ENCODE peak calls at places on chromosome 1, in seven cellular contexts. H is KBM-7, K is heart right ventricle, S is GM19239, M is Calu3, R is NCI-H1105, P is posterior cingulate gyrus. A is an unnamed sample.
A peak's percentile ranks its signal among the peaks of the same experiment; 100 is the strongest.

GRCh38 chr1:197327776-197328364 is 59.8 kb downstream of the CRB1 start:
- DNase-seq in H (peak; percentile 38), K (no peak), S (no peak), M (no peak), R (no peak), P (no peak), A (no peak)

GRCh38 chr1:19793360-19794046 is 6.2 kb downstream of the TMCO4 start:
- DNase-seq in H (no peak), K (no peak), S (no peak), M (no peak), R (no peak), P (no peak), A (no peak)

GRCh38 chr1:117976381-117976780 is 46.8 kb downstream of the WDR3 start:
- DNase-seq in H (no peak), K (no peak), S (no peak), M (no peak), R (no peak), P (no peak), A (no peak)

GRCh38 chr1:234874291-234875288 is 254.0 kb downstream of the TOMM20 start:
- DNase-seq in H (no peak), K (no peak), S (no peak), M (peak; percentile 44), R (no peak), P (no peak), A (no peak)

GRCh38 chr1:27594542-27595510 is 9.1 kb downstream of the AHDC1 start:
- DNase-seq in H (peak; percentile 74), K (no peak), S (no peak), M (no peak), R (no peak), P (no peak), A (no peak)

GRCh38 chr1:113818585-113818984 is 6.3 kb upstream of the RSBN1 start:
- DNase-seq in H (no peak), K (no peak), S (no peak), M (no peak), R (no peak), P (no peak), A (no peak)

GRCh38 chr1:45340816-45341215 is 576 bp upstream of the MUTYH start:
- DNase-seq in H (peak; percentile 20), K (no peak), S (no peak), M (no peak), R (no peak), P (no peak), A (no peak)

GRCh38 chr1:177650947-177651346 is 318.9 kb downstream of the SEC16B start:
- DNase-seq in H (no peak), K (no peak), S (no peak), M (no peak), R (no peak), P (no peak), A (no peak)

GRCh38 chr1:109277434-109278204 is 5.3 kb downstream of the PSRC1 start:
- DNase-seq in H (peak; percentile 86), K (peak; percentile 78), S (peak; percentile 92), M (peak; percentile 74), R (peak; percentile 52), P (peak; percentile 84), A (peak; percentile 78)

GRCh38 chr1:49424782-49425181 is 599.0 kb downstream of the AGBL4 start:
- DNase-seq in H (no peak), K (no peak), S (no peak), M (peak; percentile 20), R (no peak), P (no peak), A (no peak)